ENCODE peak calls at places on chromosomes 3 and 15, in nine cellular contexts. N is mucosa of descending colon; Q is CD4-positive, CD25-positive, alpha-beta regulatory T cell; C is prostate gland; B is PC-3; Z is fibroblast of lung; L is kidney; R is IMR-90; H is heart right ventricle. K is an unnamed sample.

GRCh38 chr15:80182611-80183210 is 29.9 kb downstream of the FAH start:
- DNase-seq in Q (no peak), B (peak; percentile 25), N (no peak), R (peak; percentile 89), C (no peak), L (no peak), H (no peak), Z (peak; percentile 84), K (no peak)

GRCh38 chr3:197088370-197088769 is 58.8 kb upstream of the MELTF start:
- DNase-seq in Z (no peak), N (no peak), Q (no peak), C (no peak), H (no peak), B (no peak), L (no peak), R (no peak), K (no peak)

GRCh38 chr3:177802151-177802900 is 605.0 kb upstream of the TBL1XR1 start:
- DNase-seq in N (no peak), Q (no peak), R (peak; percentile 61), L (no peak), Z (peak; percentile 56), B (peak; percentile 65), H (no peak), C (no peak), K (no peak)

GRCh38 chr3:94146455-94146854 is 83.6 kb downstream of the NSUN3 start:
- DNase-seq in Q (no peak), R (no peak), C (no peak), N (no peak), H (no peak), B (peak; percentile 43), Z (no peak), L (no peak), K (peak; percentile 23)

GRCh38 chr3:157532529-157533297 is 29.5 kb upstream of the VEPH1 start:
- DNase-seq in N (no peak), B (peak; percentile 94), C (peak; percentile 32), L (no peak), Q (peak; percentile 41), Z (peak; percentile 96), H (no peak), R (peak; percentile 92), K (peak; percentile 84)

GRCh38 chr3:126781406-126781805 is 77.4 kb downstream of the CHCHD6 start:
- DNase-seq in Z (peak; percentile 29), C (no peak), H (no peak), L (no peak), N (no peak), Q (no peak), B (no peak), R (no peak), K (no peak)

GRCh38 chr15:69807752-69808151 is 290.0 kb downstream of the TLE3 start:
- DNase-seq in Z (peak; percentile 41), C (peak; percentile 35), N (no peak), B (peak; percentile 77), H (peak; percentile 26), R (peak; percentile 54), Q (no peak), L (no peak), K (no peak)

GRCh38 chr3:58999134-58999778 is 50.6 kb downstream of the CFAP20DC start:
- DNase-seq in L (no peak), C (no peak), B (no peak), H (no peak), Q (no peak), Z (peak; percentile 10), N (no peak), R (peak; percentile 33), K (no peak)

GRCh38 chr3:112774293-112774926 is 72.3 kb downstream of the CD200R1L start:
- DNase-seq in H (no peak), L (no peak), B (peak; percentile 92), R (peak; percentile 90), Q (no peak), N (no peak), C (no peak), Z (peak; percentile 82), K (no peak)

GRCh38 chr3:13168391-13168790 is 95.2 kb upstream of the IQSEC1 start:
- DNase-seq in R (no peak), B (no peak), N (no peak), Z (no peak), Q (no peak), H (no peak), C (no peak), L (peak; percentile 12), K (no peak)

GRCh38 chr3:46578973-46579755 is 13.1 kb upstream of the LRRC2 start:
- DNase-seq in B (no peak), N (no peak), Q (no peak), H (no peak), R (no peak), L (no peak), Z (no peak), C (no peak), K (no peak)

GRCh38 chr3:197298858-197299854 is 744 bp upstream of the DLG1 start:
- DNase-seq in Q (peak; percentile 7), B (peak; percentile 77), N (peak; percentile 86), R (no peak), L (peak; percentile 84), C (peak; percentile 41), H (peak; percentile 26), Z (no peak), K (peak; percentile 50)

GRCh38 chr3:162586591-162586990 is 1090.0 kb downstream of the OTOL1 start:
- DNase-seq in R (peak; percentile 57), H (no peak), L (no peak), Z (peak; percentile 62), N (no peak), B (peak; percentile 80), C (no peak), Q (no peak), K (no peak)
- H3K4me1 ChIP-seq in R (no peaks in the 10 kb centered on the region), H (no peaks in the 10 kb centered on the region), L (no peaks in the 10 kb centered on the region), Z (no peaks in the 10 kb centered on the region), N (no peaks in the 10 kb centered on the region), B (peaks cover 6% of the 10 kb centered on the region), C (no peaks in the 10 kb centered on the region), Q (no peaks in the 10 kb centered on the region), K (no peaks in the 10 kb centered on the region)

GRCh38 chr3:42654331-42655201 is 1.1 kb downstream of the ZBTB47 start:
- DNase-seq in C (no peak), R (peak; percentile 44), L (peak; percentile 85), N (peak; percentile 65), Q (no peak), B (peak; percentile 38), H (peak; percentile 66), Z (peak; percentile 58), K (no peak)
- H3K4me3 ChIP-seq in C (peak overlapping the region; percentile 68), R (peak overlapping the region; percentile 70), L (peak overlapping the region; percentile 58), N (peak overlapping the region; percentile 32), Q (no peak overlapping the region), B (peak overlapping the region; percentile 85), H (peak overlapping the region; percentile 95), Z (peak overlapping the region; percentile 60), K (peak overlapping the region; percentile 77)

GRCh38 chr3:133460809-133461208 is 61.0 kb downstream of the BFSP2 start:
- DNase-seq in N (no peak), R (peak; percentile 11), Q (peak; percentile 55), H (no peak), Z (no peak), L (no peak), C (no peak), B (no peak), K (no peak)
- H3K4me1 ChIP-seq in N (peaks cover 4% of the 10 kb centered on the region), R (no peaks in the 10 kb centered on the region), Q (peaks cover 7% of the 10 kb centered on the region), H (peaks cover 3% of the 10 kb centered on the region), Z (no peaks in the 10 kb centered on the region), L (no peaks in the 10 kb centered on the region), C (no peaks in the 10 kb centered on the region), B (peaks cover 6% of the 10 kb centered on the region), K (peaks cover 8% of the 10 kb centered on the region)

GRCh38 chr3:184785856-184786255 is 26.1 kb upstream of the VPS8 start:
- DNase-seq in B (no peak), L (no peak), Z (no peak), Q (no peak), N (no peak), R (no peak), H (no peak), C (no peak), K (no peak)
- H3K4me3 ChIP-seq in B (no peak overlapping the region), L (no peak overlapping the region), Z (no peak overlapping the region), Q (no peak overlapping the region), N (no peak overlapping the region), R (no peak overlapping the region), H (peak overlapping the region; percentile 20), C (no peak overlapping the region), K (no peak overlapping the region)

DNA sequence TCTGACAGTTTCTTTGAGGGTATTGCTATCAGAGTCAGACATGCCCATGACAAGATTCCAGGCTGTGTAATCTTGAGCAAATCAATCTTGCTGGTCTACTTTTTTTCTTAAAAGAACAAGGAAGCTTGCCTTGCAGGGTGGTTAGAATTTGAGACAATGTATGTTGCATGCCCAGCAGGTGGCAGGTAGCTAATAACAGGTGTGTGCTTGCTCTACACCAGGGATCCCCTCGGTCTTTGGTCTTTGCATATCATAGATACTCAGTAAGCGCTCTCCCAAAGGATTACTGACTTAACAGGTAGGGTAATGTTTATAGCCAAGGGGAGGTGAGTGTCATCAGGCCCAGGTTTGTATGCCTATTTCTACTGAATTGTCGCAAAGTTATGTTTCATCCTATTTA is 37.3 kb downstream of the CACNA1D start:
- DNase-seq in L (no peak), Z (no peak), R (no peak), C (peak; percentile 16), H (no peak), Q (peak; percentile 3), B (peak; percentile 38), N (no peak), K (no peak)
- H3K4me1 ChIP-seq in L (no peaks in the 10 kb centered on the region), Z (no peaks in the 10 kb centered on the region), R (no peaks in the 10 kb centered on the region), C (peaks cover 6% of the 10 kb centered on the region), H (no peaks in the 10 kb centered on the region), Q (no peaks in the 10 kb centered on the region), B (no peaks in the 10 kb centered on the region), N (no peaks in the 10 kb centered on the region), K (peaks cover 6% of the 10 kb centered on the region)

GRCh38 chr3:141407043-141407442 is 38.7 kb downstream of the ZBTB38 start:
- DNase-seq in C (peak; percentile 59), R (peak; percentile 100), N (no peak), L (no peak), Q (no peak), B (no peak), Z (peak; percentile 100), H (no peak), K (peak; percentile 86)
- H3K4me3 ChIP-seq in C (no peak overlapping the region), R (no peak overlapping the region), N (no peak overlapping the region), L (no peak overlapping the region), Q (peak overlapping the region; percentile 22), B (no peak overlapping the region), Z (no peak overlapping the region), H (no peak overlapping the region), K (no peak overlapping the region)